ENCODE peak calls at places on chromosome X, in six cellular contexts. L is A549, J is GM12878, K is HepG2, O is K562, C is endothelial cell of umbilical vein. P is an unnamed sample.

GRCh38 chrX:49910344-49910743 is 12.1 kb upstream of the CLCN5 start:
- DNase-seq in C (no peak), L (no peak), O (no peak), K (no peak), J (no peak), P (no peak)

GRCh38 chrX:136039968-136040367 is 54.7 kb downstream of the SLC9A6 start:
- DNase-seq in K (no peak), O (no peak), C (no peak), L (no peak), J (no peak), P (no peak)

GRCh38 chrX:41559662-41560061 is 112.5 kb downstream of the NYX start:
- DNase-seq in J (no peak), C (peak), K (no peak), O (peak), L (no peak), P (peak)

GRCh38 chrX:40373025-40373424 is 207.7 kb upstream of the ATP6AP2 start:
- DNase-seq in C (no peak), K (no peak), L (no peak), O (no peak), J (no peak), P (no peak)

GRCh38 chrX:133958997-133959688 is 26.3 kb downstream of the GPC3 start:
- DNase-seq in L (no peak), J (no peak), C (no peak), K (no peak), O (no peak), P (no peak)

GRCh38 chrX:17036172-17036961 is 89.9 kb downstream of the REPS2 start:
- DNase-seq in C (peak), O (no peak), K (no peak), L (no peak), J (no peak), P (no peak)

GRCh38 chrX:40573763-40574162 is 7.0 kb upstream of the ATP6AP2 start:
- DNase-seq in C (peak), J (no peak), K (peak), O (no peak), L (peak), P (peak)

GRCh38 chrX:3728454-3728853 is 15.0 kb upstream of the PRKX start:
- DNase-seq in K (no peak), C (no peak), J (no peak), L (no peak), O (no peak), P (no peak)

GRCh38 chrX:73561791-73562190 is 1.2 kb upstream of the CHIC1 start:
- DNase-seq in L (no peak), J (no peak), K (no peak), C (no peak), O (no peak), P (no peak)

GRCh38 chrX:23935116-23935515 is 27.3 kb downstream of the CXorf58 start:
- DNase-seq in O (no peak), C (no peak), J (no peak), K (no peak), L (no peak), P (no peak)

GRCh38 chrX:121191779-121192178 is 144.4 kb downstream of the GLUD2 start:
- DNase-seq in J (no peak), C (no peak), K (no peak), L (no peak), O (peak), P (no peak)

GRCh38 chrX:70509078-70509477 is 64.4 kb downstream of the DLG3 start:
- DNase-seq in L (no peak), C (no peak), O (no peak), J (no peak), K (no peak), P (no peak)

GRCh38 chrX:116667760-116668159 is 205.0 kb upstream of the CT83 start:
- DNase-seq in K (no peak), O (no peak), J (no peak), L (no peak), C (no peak), P (no peak)

GRCh38 chrX:39449352-39449751 is 648.1 kb downstream of the MID1IP1 start:
- DNase-seq in J (no peak), O (no peak), L (no peak), K (no peak), C (no peak), P (no peak)

GRCh38 chrX:45266456-45266855 is 65.8 kb upstream of the DIPK2B start:
- DNase-seq in L (no peak), O (no peak), C (peak), K (no peak), J (no peak), P (no peak)

GRCh38 chrX:29661290-29661689 is 554.1 kb upstream of the MAGEB2 start:
- DNase-seq in J (no peak), K (no peak), C (peak), L (peak), O (no peak), P (no peak)

GRCh38 chrX:131818297-131818936 is 204.7 kb upstream of the STK26 start:
- DNase-seq in L (no peak), K (no peak), J (no peak), O (no peak), C (no peak), P (no peak)

GRCh38 chrX:108081110-108081509 is 10.2 kb downstream of the PSMD10 start:
- DNase-seq in O (no peak), C (no peak), J (no peak), L (no peak), K (no peak), P (no peak)

GRCh38 chrX:110341189-110342035 is 17.2 kb upstream of the RTL9 start:
- DNase-seq in J (no peak), O (no peak), L (peak), K (no peak), C (no peak), P (peak)

GRCh38 chrX:107710617-107711391 is 64.8 kb downstream of the TSC22D3 start:
- DNase-seq in O (peak), K (peak), L (peak), J (peak), C (peak), P (peak)

GRCh38 chrX:131202766-131203165 is 86.3 kb downstream of the IGSF1 start:
- DNase-seq in K (no peak), O (no peak), C (no peak), L (no peak), J (no peak), P (no peak)

GRCh38 chrX:11321986-11322385 is 28.8 kb downstream of the AMELX start:
- DNase-seq in L (no peak), K (no peak), C (no peak), O (no peak), J (no peak), P (no peak)
- TF ChIP-seq MAX in L (no peak), K (no peak), C (no peak), O (no peak), J (no peak), P (no peak)

GRCh38 chrX:18146954-18147353 is 73.7 kb downstream of the BEND2 start:
- DNase-seq in C (no peak), K (peak), J (no peak), O (peak), L (peak), P (peak)
- TF ChIP-seq MYC in C (no peak), K (no peak), J (no peak), O (no peak), L (no peak), P (no peak)

GRCh38 chrX:103378990-103379389 is 2.7 kb downstream of the BEX3 start:
- DNase-seq in K (no peak), C (no peak), L (no peak), O (no peak), J (no peak), P (no peak)

GRCh38 chrX:103376979-103377324 is 614 bp downstream of the BEX3 start:
- DNase-seq in O (no peak), J (no peak), C (peak), K (no peak), L (peak), P (no peak)

GRCh38 chrX:103372886-103373285 is 3.5 kb upstream of the BEX3 start:
- DNase-seq in C (no peak), K (no peak), O (no peak), J (no peak), L (no peak), P (no peak)

GRCh38 chrX:103373581-103373980 is 2.8 kb upstream of the BEX3 start:
- DNase-seq in O (no peak), C (no peak), K (no peak), L (peak), J (no peak), P (no peak)

GRCh38 chrX:103376118-103376978 is at the start of gene BEX3:
- DNase-seq in J (no peak), K (peak), L (peak), O (no peak), C (peak), P (no peak)
- TF ChIP-seq POLR2A in J (peak), K (no peak), L (peak), O (no peak), C (peak), P (no peak)

GRCh38 chrX:119069128-119069527 is 3.7 kb upstream of the CT47C1 start:
- DNase-seq in C (no peak), L (no peak), K (no peak), O (no peak), J (no peak), P (no peak)

GRCh38 chrX:119069762-119070161 is 3.0 kb upstream of the CT47C1 start:
- DNase-seq in O (no peak), L (no peak), C (no peak), J (no peak), K (no peak), P (no peak)

GRCh38 chrX:119072771-119073170 is at the start of gene CT47C1:
- DNase-seq in J (no peak), K (no peak), O (no peak), C (no peak), L (peak), P (peak)

GRCh38 chrX:119073200-119073905 is 560 bp downstream of the CT47C1 start:
- DNase-seq in J (no peak), K (no peak), L (no peak), C (no peak), O (no peak), P (no peak)

GRCh38 chrX:119071381-119071780 is 1.4 kb upstream of the CT47C1 start:
- DNase-seq in J (no peak), K (no peak), C (no peak), O (no peak), L (no peak), P (no peak)
- TF ChIP-seq MAX in J (no peak), K (no peak), C (no peak), O (no peak), L (no peak), P (no peak)

DNA sequence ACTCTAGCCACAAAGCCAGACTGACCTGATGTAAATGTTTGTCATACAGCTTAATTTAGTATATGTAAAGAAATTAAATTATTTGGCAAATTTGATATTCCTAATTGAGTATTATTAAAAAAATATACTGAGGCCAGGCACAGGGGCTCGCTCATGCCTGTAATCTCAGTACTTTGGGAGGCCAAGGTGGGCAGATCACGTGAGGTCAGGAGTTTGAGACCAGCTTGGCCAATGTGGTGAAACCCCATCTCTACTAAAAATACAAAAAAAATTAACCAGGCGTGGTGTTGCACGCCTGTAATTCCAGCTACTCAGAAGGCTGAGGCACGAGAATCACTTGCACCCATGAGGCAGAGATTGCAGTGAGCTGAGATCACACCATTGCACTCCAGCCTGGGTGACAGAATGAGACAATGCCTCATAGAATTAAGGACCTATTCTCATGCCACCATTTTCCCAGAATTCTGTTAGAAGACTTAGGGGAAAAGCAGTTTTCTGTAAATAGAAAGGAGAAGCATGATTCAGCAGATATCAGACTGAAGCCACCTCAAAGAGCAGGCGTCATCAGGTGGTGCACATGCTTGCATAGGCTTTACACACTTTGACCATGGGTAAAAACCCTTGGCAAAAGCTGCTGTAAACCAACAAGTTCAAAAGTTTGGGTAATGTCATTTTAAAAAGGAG is 6.1 kb downstream of the UBQLN2 start:
- DNase-seq in C (no peak), L (no peak), J (no peak), K (no peak), O (no peak), P (peak)
- TF ChIP-seq MYC in C (no peak), L (no peak), J (no peak), K (no peak), O (no peak), P (no peak)

DNA sequence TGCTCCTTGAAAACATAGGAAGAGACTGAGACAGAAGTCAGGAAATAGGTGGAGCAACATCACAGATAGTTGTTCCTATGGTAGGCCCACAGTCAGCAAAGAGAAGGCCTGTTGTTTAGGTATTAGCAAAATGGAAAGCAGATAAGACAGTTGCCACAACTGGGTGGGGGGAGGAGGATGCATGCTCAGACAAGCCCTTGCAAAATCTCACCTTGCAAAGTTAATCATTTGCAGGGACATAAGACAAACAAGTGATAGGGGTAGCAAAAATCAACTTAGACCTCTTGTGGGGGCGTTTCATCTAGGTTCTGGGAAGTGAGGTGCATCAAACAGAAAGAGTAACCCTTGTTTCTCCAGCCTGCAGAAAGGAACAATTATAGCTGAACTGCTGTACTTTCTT is 30.7 kb downstream of the SERPINA7 start:
- DNase-seq in C (no peak), L (no peak), J (no peak), O (no peak), K (peak), P (no peak)
- TF ChIP-seq POLR2A in C (no peak), L (no peak), J (no peak), O (no peak), K (no peak), P (no peak)

GRCh38 chrX:118350715-118351114 is 4.8 kb downstream of the WDR44 start:
- DNase-seq in L (no peak), J (no peak), K (no peak), O (no peak), C (no peak), P (peak)

GRCh38 chrX:118352566-118352965 is 6.7 kb downstream of the WDR44 start:
- DNase-seq in K (no peak), C (no peak), O (no peak), L (no peak), J (no peak), P (no peak)

GRCh38 chrX:118355225-118355920 is 9.5 kb downstream of the WDR44 start:
- DNase-seq in C (peak), L (no peak), O (no peak), J (no peak), K (no peak), P (peak)

GRCh38 chrX:118356154-118356701 is 10.3 kb downstream of the WDR44 start:
- DNase-seq in J (no peak), K (no peak), O (no peak), C (peak), L (no peak), P (no peak)

GRCh38 chrX:118353081-118353850 is 7.4 kb downstream of the WDR44 start:
- DNase-seq in L (no peak), O (no peak), K (no peak), C (no peak), J (no peak), P (no peak)
- TF ChIP-seq MAX in L (no peak), O (no peak), K (no peak), C (no peak), J (no peak), P (no peak)

GRCh38 chrX:48487362-48487785 is 11.4 kb downstream of the FTSJ1 start:
- DNase-seq in O (peak), C (no peak), J (no peak), K (peak), L (peak), P (no peak)
- TF ChIP-seq MYC in O (peak), C (no peak), J (no peak), K (no peak), L (no peak), P (no peak)

GRCh38 chrX:2500091-2500680 is 590 bp downstream of the DHRSX start:
- DNase-seq in L (peak), C (peak), O (peak), K (peak), J (no peak), P (peak)
- TF ChIP-seq POLR2A in L (no peak), C (no peak), O (peak), K (no peak), J (no peak), P (no peak)

GRCh38 chrX:47481160-47481559 is 1.9 kb downstream of the ZNF41 start:
- DNase-seq in J (no peak), C (no peak), O (no peak), L (no peak), K (no peak), P (no peak)

GRCh38 chrX:47484885-47485284 is 1.9 kb upstream of the ZNF41 start:
- DNase-seq in O (no peak), J (no peak), L (no peak), K (no peak), C (no peak), P (peak)

GRCh38 chrX:47482512-47483309 is at the start of gene ZNF41:
- DNase-seq in K (peak), O (peak), L (peak), C (peak), J (peak), P (peak)

GRCh38 chrX:47482065-47482511 is 934 bp downstream of the ZNF41 start:
- DNase-seq in J (no peak), C (no peak), K (no peak), O (no peak), L (no peak), P (no peak)

DNA sequence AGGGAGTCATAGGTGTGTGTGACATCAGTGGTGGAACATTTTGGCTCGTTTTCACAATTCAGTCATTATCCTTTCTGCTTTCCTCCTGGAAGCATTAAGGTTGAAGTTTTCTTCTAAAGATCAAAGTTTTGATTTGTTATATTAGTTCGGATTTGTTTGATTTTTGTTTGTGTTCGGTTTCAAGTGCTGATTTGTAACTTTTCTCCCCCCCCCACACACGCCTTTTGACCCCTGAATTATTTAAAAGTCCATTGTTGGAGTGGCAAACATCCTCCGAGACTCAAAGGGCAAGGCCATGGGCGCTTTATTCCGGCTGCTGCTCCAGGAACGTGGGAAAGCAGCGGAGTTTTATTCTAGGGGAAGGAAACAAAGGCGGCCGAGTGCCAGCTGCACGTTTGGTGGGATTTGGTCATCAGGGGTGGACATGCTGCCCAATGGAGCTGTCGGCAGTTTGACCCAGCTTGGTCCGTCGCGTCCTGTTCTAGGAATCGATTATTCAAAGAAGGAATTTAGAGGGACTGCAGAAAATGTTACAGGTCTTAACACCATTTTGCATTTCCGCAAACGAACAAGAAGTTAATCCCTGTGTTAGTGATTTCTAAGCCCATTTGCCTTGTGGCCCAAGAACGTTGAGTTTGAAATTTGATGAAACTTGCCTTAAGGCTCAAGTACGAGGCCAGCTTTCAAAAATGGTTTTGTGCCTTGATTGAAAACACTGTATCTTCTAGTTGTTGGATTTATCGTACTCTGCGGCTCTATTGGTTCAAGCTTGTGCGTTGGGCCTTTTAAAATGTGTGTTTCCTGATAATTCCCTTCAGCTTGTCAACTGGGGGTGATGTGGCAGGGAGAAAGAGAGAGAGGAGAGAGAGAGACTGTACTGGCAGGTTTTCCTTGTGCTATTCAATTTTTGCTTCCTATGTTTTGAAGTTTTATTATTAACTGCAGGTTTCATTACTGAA is 567 bp upstream of the ZNF41 start:
- DNase-seq in C (peak), L (peak), K (peak), J (no peak), O (no peak), P (no peak)
- TF ChIP-seq MAX in C (no peak), L (no peak), K (peak), J (no peak), O (no peak), P (no peak)